ENCODE peak calls at places on chromosome 16, in six cellular contexts. R is A549, F is ovary, G is SK-N-SH, J is stomach, Q is transverse colon. I is an unnamed sample.

GRCh38 chr16:75591001-75591852 is 25.0 kb downstream of the GABARAPL2 start:
- DNase-seq in R (no peak), F (peak), G (peak), J (no peak), Q (peak), I (no peak)

GRCh38 chr16:71311553-71312158 is 22.5 kb upstream of the CMTR2 start:
- DNase-seq in R (peak), F (no peak), G (peak), J (no peak), Q (no peak), I (no peak)

GRCh38 chr16:55846598-55847346 is 13.9 kb upstream of the CES1 start:
- DNase-seq in R (no peak), F (no peak), G (no peak), J (no peak), Q (no peak), I (no peak)

GRCh38 chr16:51473091-51473490 is 322.0 kb upstream of the SALL1 start:
- DNase-seq in R (no peak), F (no peak), G (no peak), J (no peak), Q (no peak), I (no peak)

GRCh38 chr16:80231888-80232287 is 308.9 kb upstream of the DYNLRB2 start:
- DNase-seq in R (no peak), F (no peak), G (no peak), J (no peak), Q (no peak), I (no peak)

GRCh38 chr16:25045696-25046381 is 30.7 kb upstream of the ARHGAP17 start:
- DNase-seq in R (peak), F (no peak), G (no peak), J (no peak), Q (no peak), I (no peak)

GRCh38 chr16:57146735-57147134 is 39.1 kb downstream of the PSME3IP1 start:
- DNase-seq in R (peak), F (no peak), G (peak), J (no peak), Q (no peak), I (no peak)

GRCh38 chr16:56617212-56618085 is 8.1 kb upstream of the MT1E start:
- DNase-seq in R (no peak), F (peak), G (no peak), J (peak), Q (peak), I (no peak)

GRCh38 chr16:17211797-17212196 is 259.0 kb downstream of the XYLT1 start:
- DNase-seq in R (peak), F (no peak), G (peak), J (no peak), Q (no peak), I (no peak)

GRCh38 chr16:81190667-81191066 is 47.8 kb upstream of the BCO1 start:
- DNase-seq in R (peak), F (no peak), G (no peak), J (no peak), Q (no peak), I (no peak)

GRCh38 chr16:78242231-78242630 is 142.8 kb downstream of the WWOX start:
- DNase-seq in R (no peak), F (no peak), G (no peak), J (no peak), Q (no peak), I (no peak)

GRCh38 chr16:57807968-57808528 is 5.8 kb upstream of the KIFC3 start:
- DNase-seq in R (peak), F (peak), G (peak), J (peak), Q (peak), I (peak)

GRCh38 chr16:1929578-1930337 is 11.5 kb upstream of the HS3ST6 start:
- DNase-seq in R (peak), F (peak), G (peak), J (peak), Q (peak), I (peak)
- TF ChIP-seq EP300 in R (no peak), F (no peak), G (no peak), J (no peak), Q (no peak), I (no peak)

GRCh38 chr16:74199066-74199841 is 97.4 kb upstream of the PSMD7 start:
- DNase-seq in R (no peak), F (no peak), G (no peak), J (no peak), Q (no peak), I (no peak)

GRCh38 chr16:74199842-74200124 is 96.8 kb upstream of the PSMD7 start:
- DNase-seq in R (no peak), F (no peak), G (no peak), J (no peak), Q (no peak), I (no peak)

GRCh38 chr16:74201561-74201960 is 95.1 kb upstream of the PSMD7 start:
- DNase-seq in R (no peak), F (no peak), G (no peak), J (no peak), Q (no peak), I (no peak)
- TF ChIP-seq EP300 in R (no peak), F (no peak), G (no peak), J (no peak), Q (no peak), I (no peak)

GRCh38 chr16:21994856-21995465 is 6.0 kb downstream of the PDZD9 start:
- DNase-seq in R (no peak), F (no peak), G (no peak), J (no peak), Q (no peak), I (no peak)
- TF ChIP-seq EP300 in R (no peak), F (no peak), G (no peak), J (no peak), Q (no peak), I (no peak)

DNA sequence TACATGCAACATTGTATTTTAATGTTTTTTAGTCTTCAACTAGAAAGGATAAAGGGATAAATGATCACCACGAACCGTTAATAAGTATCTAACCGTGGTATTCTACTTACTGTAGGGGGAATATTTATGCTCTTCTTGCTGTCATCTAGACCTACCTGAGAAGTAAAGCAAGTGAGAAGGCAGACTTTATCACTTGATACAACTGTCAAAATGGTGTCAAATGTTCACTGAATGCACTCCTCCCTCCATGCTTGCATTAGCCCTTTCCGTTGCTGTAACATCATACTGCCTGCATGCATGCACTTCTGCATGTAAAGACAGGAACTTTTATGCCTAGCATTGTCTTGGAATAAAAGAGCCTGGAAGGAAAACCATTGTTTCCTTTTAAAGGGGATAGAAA is 298.6 kb upstream of the PMFBP1 start:
- DNase-seq in R (no peak), F (no peak), G (no peak), J (no peak), Q (no peak), I (no peak)
- TF ChIP-seq EP300 in R (no peak), F (no peak), G (no peak), J (no peak), Q (no peak), I (no peak)

GRCh38 chr16:9112166-9112843 is 20.9 kb downstream of the HAPSTR1 start:
- DNase-seq in R (peak), F (no peak), G (no peak), J (no peak), Q (no peak), I (no peak)
- TF ChIP-seq EP300 in R (no peak), F (no peak), G (no peak), J (no peak), Q (no peak), I (no peak)

GRCh38 chr16:49745434-49745833 is 110.5 kb downstream of the ZNF423 start:
- DNase-seq in R (no peak), F (no peak), G (no peak), J (no peak), Q (no peak), I (no peak)
- TF ChIP-seq EP300 in R (no peak), F (no peak), G (no peak), J (no peak), Q (no peak), I (no peak)

DNA sequence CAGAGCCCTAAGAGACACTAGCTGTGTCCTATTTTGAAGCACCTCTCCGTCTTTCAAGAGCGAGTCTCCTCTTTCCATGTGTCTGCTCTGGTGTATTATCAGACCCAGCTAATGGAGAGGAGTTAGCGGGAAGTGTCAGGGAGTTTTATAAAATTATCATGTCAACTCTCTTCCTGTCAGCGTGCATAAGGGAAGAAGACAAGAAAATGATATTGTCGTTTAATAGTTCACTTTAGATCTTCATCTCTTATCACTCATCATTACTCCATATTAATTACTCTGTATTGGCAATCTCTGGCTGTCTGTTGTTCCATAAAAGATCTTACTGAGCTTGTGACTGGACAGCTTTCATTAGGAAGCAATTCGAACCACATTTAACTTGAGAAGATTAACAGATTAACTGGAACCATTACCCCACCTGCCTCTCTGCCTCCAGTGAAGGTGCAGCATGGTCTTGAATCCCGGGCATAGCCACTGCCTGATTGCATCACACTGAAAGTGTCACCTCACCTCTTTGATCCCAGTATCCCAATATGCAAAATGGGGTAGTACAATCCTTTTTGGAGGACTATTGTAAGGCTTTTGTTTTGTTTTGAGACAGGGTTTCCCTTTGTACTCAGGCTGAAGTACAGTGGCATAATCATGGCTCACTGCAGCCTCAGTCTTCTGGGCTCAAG is 121.1 kb downstream of the TMEM114 start:
- DNase-seq in R (no peak), F (no peak), G (peak), J (no peak), Q (no peak), I (no peak)
- TF ChIP-seq EP300 in R (no peak), F (no peak), G (peak), J (no peak), Q (no peak), I (no peak)

GRCh38 chr16:19935696-19936095 is 51.0 kb upstream of the GPRC5B start:
- DNase-seq in R (no peak), F (no peak), G (peak), J (no peak), Q (no peak), I (no peak)

GRCh38 chr16:19936431-19936830 is 51.8 kb upstream of the GPRC5B start:
- DNase-seq in R (no peak), F (no peak), G (no peak), J (no peak), Q (no peak), I (no peak)

GRCh38 chr16:19938536-19938935 is 53.9 kb upstream of the GPRC5B start:
- DNase-seq in R (no peak), F (no peak), G (no peak), J (no peak), Q (no peak), I (no peak)

GRCh38 chr16:19945934-19946333 is 61.3 kb upstream of the GPRC5B start:
- DNase-seq in R (no peak), F (no peak), G (no peak), J (no peak), Q (no peak), I (no peak)

GRCh38 chr16:19940195-19940594 is 55.5 kb upstream of the GPRC5B start:
- DNase-seq in R (no peak), F (no peak), G (no peak), J (no peak), Q (no peak), I (no peak)
- TF ChIP-seq EP300 in R (no peak), F (no peak), G (no peak), J (no peak), Q (no peak), I (no peak)

I was measured in tibial nerve.